ENCODE peak calls at places on chromosomes 1 and 21, in four cellular contexts. S is H7, U is A549, T is PC-9. O is an unnamed sample.

GRCh38 chr21:30190554-30190953 is 23.9 kb upstream of the CLDN17 start:
- DNase-seq in S (no peak), U (no peak), T (no peak), O (no peak)

GRCh38 chr21:15293251-15293650 is 228.5 kb upstream of the NRIP1 start:
- DNase-seq in S (peak; percentile 15), U (peak; percentile 78), T (peak; percentile 43), O (no peak)

GRCh38 chr1:74522143-74522542 is 9.7 kb upstream of the LRRC53 start:
- DNase-seq in S (peak; percentile 15), U (no peak), T (peak; percentile 5), O (no peak)

GRCh38 chr1:227428803-227429202 is 110.5 kb upstream of the CDC42BPA start:
- DNase-seq in S (no peak), U (peak; percentile 94), T (peak; percentile 79), O (no peak)

GRCh38 chr1:190608282-190608681 is 130.6 kb upstream of the BRINP3 start:
- DNase-seq in S (no peak), U (no peak), T (no peak), O (no peak)

GRCh38 chr1:165841582-165842362 is 14.4 kb downstream of the UCK2 start:
- DNase-seq in S (no peak), U (peak; percentile 33), T (no peak), O (no peak)

GRCh38 chr1:3094863-3095780 is 26.1 kb downstream of the PRDM16 start:
- DNase-seq in S (no peak), U (no peak), T (no peak), O (no peak)

GRCh38 chr1:118842462-118843201 is 145.5 kb downstream of the TBX15 start:
- DNase-seq in S (no peak), U (no peak), T (no peak), O (no peak)

GRCh38 chr1:47380699-47381098 is 35.4 kb upstream of the FOXE3 start:
- DNase-seq in S (no peak), U (no peak), T (no peak), O (no peak)

GRCh38 chr1:9653783-9654517 is 2.4 kb downstream of the PIK3CD start:
- DNase-seq in S (no peak), U (no peak), T (no peak), O (no peak)

GRCh38 chr1:61524206-61524605 is 200.7 kb downstream of the TM2D1 start:
- DNase-seq in S (no peak), U (no peak), T (no peak), O (no peak)

GRCh38 chr1:204296431-204296988 is 63.2 kb downstream of the PLEKHA6 start:
- DNase-seq in S (no peak), U (no peak), T (peak; percentile 84), O (no peak)

GRCh38 chr21:37060296-37060695 is 12.6 kb downstream of the PIGP start:
- DNase-seq in S (peak; percentile 66), U (peak; percentile 86), T (peak; percentile 35), O (no peak)

GRCh38 chr1:115748396-115749130 is 20.0 kb downstream of the CASQ2 start:
- DNase-seq in S (no peak), U (peak; percentile 16), T (peak; percentile 7), O (no peak)

GRCh38 chr1:206784471-206784903 is 12.2 kb upstream of the IL10 start:
- DNase-seq in S (no peak), U (no peak), T (no peak), O (peak; percentile 87)

GRCh38 chr1:27566462-27567182 is 37.3 kb downstream of the AHDC1 start:
- DNase-seq in S (peak; percentile 68), U (no peak), T (no peak), O (no peak)

GRCh38 chr1:175268720-175269119 is 76.1 kb upstream of the KIAA0040 start:
- DNase-seq in S (no peak), U (no peak), T (peak; percentile 34), O (no peak)

GRCh38 chr1:236518343-236518742 is 5.4 kb upstream of the LGALS8 start:
- DNase-seq in S (no peak), U (no peak), T (no peak), O (no peak)

GRCh38 chr21:42423197-42423675 is 19.5 kb downstream of the UBASH3A start:
- DNase-seq in S (no peak), U (no peak), T (no peak), O (peak; percentile 69)

GRCh38 chr1:231594749-231595148 is 31.8 kb upstream of the DISC1 start:
- DNase-seq in S (no peak), U (no peak), T (no peak), O (no peak)

GRCh38 chr1:206833741-206834140 is 31.7 kb upstream of the IL20 start:
- DNase-seq in S (no peak), U (no peak), T (peak; percentile 25), O (no peak)

GRCh38 chr1:96918406-96918805 is 196.8 kb downstream of the PTBP2 start:
- DNase-seq in S (no peak), U (no peak), T (no peak), O (no peak)

GRCh38 chr1:236890152-236891056 is 95.3 kb downstream of the MTR start:
- DNase-seq in S (no peak), U (no peak), T (no peak), O (no peak)

GRCh38 chr1:178485467-178486098 is 11.2 kb downstream of the CLEC20A start:
- DNase-seq in S (no peak), U (no peak), T (no peak), O (no peak)

GRCh38 chr1:69290266-69290665 is 277.5 kb upstream of the LRRC7 start:
- DNase-seq in S (no peak), U (no peak), T (no peak), O (no peak)

GRCh38 chr1:156407344-156407743 is 38.3 kb downstream of the RHBG start:
- DNase-seq in S (peak; percentile 77), U (no peak), T (no peak), O (no peak)

GRCh38 chr1:213987876-213988638 is at the start of gene PROX1:
- DNase-seq in S (peak; percentile 48), U (peak; percentile 75), T (no peak), O (peak; percentile 65)

GRCh38 chr1:246139745-246140182 is 367.3 kb downstream of the SMYD3 start:
- DNase-seq in S (no peak), U (peak; percentile 71), T (no peak), O (no peak)

GRCh38 chr1:223500560-223501425 is 107.6 kb downstream of the CCDC185 start:
- DNase-seq in S (no peak), U (peak; percentile 56), T (peak; percentile 88), O (no peak)

GRCh38 chr1:153277852-153278251 is 18.4 kb downstream of the LORICRIN start:
- DNase-seq in S (peak; percentile 62), U (peak; percentile 43), T (peak; percentile 8), O (peak; percentile 74)

GRCh38 chr1:183887826-183888819 is 83.2 kb downstream of the RGL1 start:
- DNase-seq in S (no peak), U (no peak), T (no peak), O (no peak)

GRCh38 chr1:8425781-8426161 is 107.9 kb downstream of the SLC45A1 start:
- DNase-seq in S (no peak), U (no peak), T (no peak), O (no peak)

GRCh38 chr1:152410599-152410998 is 3.5 kb downstream of the CRNN start:
- DNase-seq in S (no peak), U (no peak), T (no peak), O (no peak)

GRCh38 chr1:207052736-207053545 is at the start of gene PFKFB2:
- DNase-seq in S (peak; percentile 95), U (peak; percentile 98), T (peak; percentile 99), O (peak; percentile 99)

GRCh38 chr1:108575241-108575850 is 15.4 kb downstream of the EEIG2 start:
- DNase-seq in S (no peak), U (no peak), T (no peak), O (no peak)

GRCh38 chr1:230232352-230232751 is 165.3 kb downstream of the GALNT2 start:
- DNase-seq in S (no peak), U (no peak), T (no peak), O (no peak)
- H3K4me3 ChIP-seq in S (no peak overlapping the region), U (no peak overlapping the region), T (no peak overlapping the region), O (no peak overlapping the region)

DNA sequence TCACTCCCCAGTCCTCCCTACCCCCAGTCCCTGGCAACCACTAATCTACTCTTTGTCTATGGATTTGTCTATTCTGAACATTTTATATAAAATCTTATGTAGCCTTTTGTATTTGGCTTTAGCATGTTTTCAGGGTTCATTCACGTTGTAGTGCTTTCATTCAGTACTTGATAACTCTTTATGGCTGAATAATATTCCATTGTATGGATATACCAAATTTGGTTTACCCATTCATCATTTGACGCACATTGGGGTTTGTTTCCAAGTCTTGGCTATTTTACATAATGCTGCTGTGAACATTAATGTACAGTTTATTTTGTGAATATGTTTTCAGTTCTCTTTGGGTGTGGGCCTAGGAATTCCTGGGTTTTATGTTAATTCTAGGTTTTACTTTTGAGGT is 2.6 kb downstream of the KDM1A start:
- DNase-seq in S (no peak), U (no peak), T (no peak), O (no peak)
- H3K4me3 ChIP-seq in S (no peak overlapping the region), U (no peak overlapping the region), T (peak overlapping the region; percentile 86), O (no peak overlapping the region)

GRCh38 chr1:25870614-25871013 is 4.9 kb downstream of the PAQR7 start:
- DNase-seq in S (no peak), U (no peak), T (no peak), O (no peak)

GRCh38 chr1:25871704-25872494 is 3.6 kb downstream of the PAQR7 start:
- DNase-seq in S (no peak), U (no peak), T (no peak), O (no peak)

GRCh38 chr1:25869909-25870606 is 5.5 kb downstream of the PAQR7 start:
- DNase-seq in S (peak; percentile 61), U (no peak), T (no peak), O (no peak)

GRCh38 chr1:25872708-25873107 is 2.8 kb downstream of the PAQR7 start:
- DNase-seq in S (no peak), U (no peak), T (no peak), O (no peak)

GRCh38 chr1:25871086-25871703 is 4.3 kb downstream of the PAQR7 start:
- DNase-seq in S (peak; percentile 28), U (no peak), T (no peak), O (no peak)
- H3K4me3 ChIP-seq in S (no peak overlapping the region), U (no peak overlapping the region), T (no peak overlapping the region), O (no peak overlapping the region)

GRCh38 chr1:243487036-243487648 is 231.3 kb downstream of the SDCCAG8 start:
- DNase-seq in S (peak; percentile 51), U (no peak), T (no peak), O (no peak)

GRCh38 chr1:243489681-243490080 is 233.8 kb downstream of the SDCCAG8 start:
- DNase-seq in S (peak; percentile 75), U (no peak), T (no peak), O (no peak)

GRCh38 chr1:243488459-243489163 is 232.8 kb downstream of the SDCCAG8 start:
- DNase-seq in S (peak; percentile 37), U (no peak), T (no peak), O (no peak)

GRCh38 chr1:243489164-243489527 is 233.3 kb downstream of the SDCCAG8 start:
- DNase-seq in S (peak; percentile 61), U (no peak), T (no peak), O (no peak)

DNA sequence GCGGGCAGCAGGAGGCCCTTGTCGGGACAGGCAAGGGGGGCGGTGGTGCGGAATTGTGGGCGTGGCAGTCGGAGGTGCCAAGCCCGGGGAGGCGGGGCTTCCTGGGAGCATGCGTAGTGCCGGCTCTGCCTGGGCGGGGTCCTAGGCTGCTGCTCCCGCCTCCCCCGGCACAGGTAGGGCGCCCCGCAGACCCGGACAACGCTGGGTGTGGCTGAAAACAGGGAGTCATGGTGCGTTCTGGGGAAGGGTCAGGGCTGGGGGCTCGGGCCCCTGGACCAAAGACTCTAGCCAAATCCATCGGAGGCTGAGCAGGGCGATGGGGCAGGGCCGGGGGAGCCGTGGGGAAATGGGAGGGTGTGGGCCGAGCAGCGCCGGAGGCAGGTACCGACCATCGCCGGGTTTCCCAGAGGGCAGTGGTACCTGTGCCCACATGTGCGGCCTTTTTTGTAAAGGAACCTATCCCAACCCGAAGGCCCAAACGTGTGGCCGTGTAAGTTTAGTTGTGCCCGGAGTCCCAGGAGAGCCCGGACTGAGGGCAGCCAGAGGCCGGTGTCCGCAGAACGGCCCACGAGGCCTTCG is 231.9 kb downstream of the SDCCAG8 start:
- DNase-seq in S (peak; percentile 91), U (peak; percentile 72), T (no peak), O (no peak)
- H3K4me3 ChIP-seq in S (peak overlapping the region; percentile 51), U (peak overlapping the region; percentile 64), T (no peak overlapping the region), O (peak overlapping the region; percentile 28)

O was measured in Peyer's patch.